ENCODE peak calls at places on chromosomes 12 and 14, in five cellular contexts. M is heart right ventricle; N is A673; X is CD8-positive, alpha-beta T cell; E is CD8-positive, alpha-beta memory T cell. K is an unnamed sample.

GRCh38 chr14:91303091-91303923 is 58.8 kb upstream of the GPR68 start:
- DNase-seq in M (peak; percentile 82), N (peak; percentile 75), X (peak; percentile 60), E (peak; percentile 49), K (peak; percentile 52)

GRCh38 chr12:68042212-68042699 is 53.0 kb downstream of the IFNG-AS1 start:
- DNase-seq in M (peak; percentile 3), N (no peak), X (no peak), E (no peak), K (no peak)

GRCh38 chr14:87745507-87746118 is 247.4 kb downstream of the GALC start:
- DNase-seq in M (no peak), N (peak; percentile 54), X (no peak), E (no peak), K (no peak)

GRCh38 chr12:39574378-39574777 is 45.2 kb downstream of the ABCD2 start:
- DNase-seq in M (no peak), N (no peak), X (no peak), E (no peak), K (no peak)

GRCh38 chr12:66398931-66399625 is 96.8 kb downstream of the HELB start:
- DNase-seq in M (no peak), N (no peak), X (no peak), E (no peak), K (no peak)

GRCh38 chr12:132170637-132171292 is 26.5 kb downstream of the NOC4L start:
- DNase-seq in M (no peak), N (no peak), X (no peak), E (no peak), K (no peak)

GRCh38 chr14:76953196-76953945 is 75.1 kb downstream of the IRF2BPL start:
- DNase-seq in M (peak; percentile 81), N (peak; percentile 59), X (peak; percentile 50), E (peak; percentile 31), K (no peak)

GRCh38 chr14:32985881-32986280 is 47.2 kb downstream of the NPAS3 start:
- DNase-seq in M (no peak), N (peak; percentile 65), X (no peak), E (no peak), K (no peak)

GRCh38 chr14:98444077-98444476 is 827.9 kb downstream of the BCL11B start:
- DNase-seq in M (no peak), N (no peak), X (peak; percentile 76), E (peak; percentile 4), K (no peak)

GRCh38 chr14:94390372-94391086 is 2.1 kb upstream of the SERPINA1 start:
- DNase-seq in M (peak; percentile 46), N (no peak), X (no peak), E (no peak), K (no peak)

GRCh38 chr12:117060236-117060926 is 38.8 kb downstream of the TESC start:
- DNase-seq in M (no peak), N (no peak), X (no peak), E (no peak), K (no peak)

GRCh38 chr14:25178255-25178654 is 128.3 kb upstream of the STXBP6 start:
- DNase-seq in M (no peak), N (no peak), X (no peak), E (no peak), K (no peak)

GRCh38 chr12:28415755-28416154 is 225.5 kb downstream of the CCDC91 start:
- DNase-seq in M (no peak), N (no peak), X (no peak), E (no peak), K (no peak)

GRCh38 chr12:45669093-45669492 is 60.4 kb upstream of the ARID2 start:
- DNase-seq in M (no peak), N (no peak), X (no peak), E (no peak), K (no peak)

GRCh38 chr12:45518516-45519235 is 210.8 kb upstream of the ARID2 start:
- DNase-seq in M (no peak), N (no peak), X (peak; percentile 54), E (peak; percentile 37), K (peak; percentile 55)

GRCh38 chr14:29648045-29648444 is 279.6 kb downstream of the PRKD1 start:
- DNase-seq in M (no peak), N (peak; percentile 24), X (no peak), E (no peak), K (no peak)
- H3K9me3 ChIP-seq in M (no peaks in the 10 kb centered on the region), N (peaks cover 37% of the 10 kb centered on the region), X (peaks cover 4% of the 10 kb centered on the region), E (no peaks in the 10 kb centered on the region), K (no peaks in the 10 kb centered on the region)

GRCh38 chr14:18660585-18660922 is 59.6 kb downstream of the OR11H12 start:
- DNase-seq in M (no peak), N (no peak), X (no peak), E (no peak), K (no peak)
- H3K9me3 ChIP-seq in M (no peaks in the 10 kb centered on the region), N (peaks cover 73% of the 10 kb centered on the region), X (no peaks in the 10 kb centered on the region), E (no peaks in the 10 kb centered on the region), K (no peaks in the 10 kb centered on the region)

GRCh38 chr14:37598973-37599526 is 3.6 kb downstream of the TTC6 start:
- DNase-seq in M (no peak), N (no peak), X (no peak), E (no peak), K (no peak)
- H3K9me3 ChIP-seq in M (no peaks in the 10 kb centered on the region), N (no peaks in the 10 kb centered on the region), X (no peaks in the 10 kb centered on the region), E (no peaks in the 10 kb centered on the region), K (no peaks in the 10 kb centered on the region)

DNA sequence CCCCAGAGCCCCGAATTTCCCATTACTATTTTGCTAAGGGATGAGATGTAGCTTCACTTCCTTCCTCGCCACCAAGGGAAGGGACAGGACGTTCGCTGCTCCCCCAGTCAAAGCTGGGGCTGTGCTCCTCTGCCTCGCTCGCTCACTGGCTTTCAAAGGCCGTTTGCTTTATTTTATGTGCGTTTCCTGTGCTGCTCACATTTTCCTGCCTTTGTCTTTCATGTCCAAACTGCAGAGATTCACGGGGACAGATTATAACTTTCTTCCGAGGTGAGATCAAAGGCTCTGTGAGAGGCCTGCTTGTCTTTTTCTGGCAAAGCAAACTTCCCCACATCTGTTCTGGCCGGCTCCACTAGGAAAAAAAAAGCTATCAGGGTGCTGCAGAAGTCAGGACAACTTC is 76.0 kb upstream of the FZD10 start:
- DNase-seq in M (no peak), N (no peak), X (no peak), E (no peak), K (no peak)
- H3K9me3 ChIP-seq in M (no peaks in the 10 kb centered on the region), N (no peaks in the 10 kb centered on the region), X (no peaks in the 10 kb centered on the region), E (no peaks in the 10 kb centered on the region), K (no peaks in the 10 kb centered on the region)

K was measured in T-helper 17 cell.